ENCODE peak calls at places on chromosomes 11 and 22, in seven cellular contexts. One of them, this sample, is unnamed.

GRCh38 chr22:41772198-41772597 is 28.3 kb upstream of the CCDC134 start:
- DNase-seq in cardiac muscle cell: no peak
- DNase-seq in cardiac fibroblast: no peak
- DNase-seq in HCT116: no peak
- DNase-seq in pancreas: no peak
- DNase-seq in thyroid gland: no peak
- DNase-seq in AG10803: no peak
- DNase-seq in this sample: no peak

GRCh38 chr11:92332986-92333385 is 108.4 kb downstream of the FAT3 start:
- DNase-seq in cardiac muscle cell: no peak
- DNase-seq in cardiac fibroblast: peak
- DNase-seq in HCT116: no peak
- DNase-seq in pancreas: no peak
- DNase-seq in thyroid gland: no peak
- DNase-seq in AG10803: peak
- DNase-seq in this sample: no peak

GRCh38 chr11:64870176-64870892 is 8.1 kb downstream of the EHD1 start:
- DNase-seq in cardiac muscle cell: peak
- DNase-seq in cardiac fibroblast: peak
- DNase-seq in HCT116: no peak
- DNase-seq in pancreas: no peak
- DNase-seq in thyroid gland: no peak
- DNase-seq in AG10803: peak
- DNase-seq in this sample: no peak

GRCh38 chr22:25102722-25103121 is 96.9 kb upstream of the CRYBB3 start:
- DNase-seq in cardiac muscle cell: no peak
- DNase-seq in cardiac fibroblast: no peak
- DNase-seq in HCT116: no peak
- DNase-seq in pancreas: no peak
- DNase-seq in thyroid gland: no peak
- DNase-seq in AG10803: no peak
- DNase-seq in this sample: no peak

GRCh38 chr11:134506046-134506445 is 94.0 kb upstream of the B3GAT1 start:
- DNase-seq in cardiac muscle cell: no peak
- DNase-seq in cardiac fibroblast: no peak
- DNase-seq in HCT116: no peak
- DNase-seq in pancreas: no peak
- DNase-seq in thyroid gland: no peak
- DNase-seq in AG10803: no peak
- DNase-seq in this sample: no peak

GRCh38 chr11:105139669-105140068 is at the start of gene CARD18:
- DNase-seq in cardiac muscle cell: no peak
- DNase-seq in cardiac fibroblast: no peak
- DNase-seq in HCT116: no peak
- DNase-seq in pancreas: no peak
- DNase-seq in thyroid gland: no peak
- DNase-seq in AG10803: no peak
- DNase-seq in this sample: no peak

GRCh38 chr11:9943346-9944110 is 279.7 kb downstream of the SWAP70 start:
- DNase-seq in cardiac muscle cell: peak
- DNase-seq in cardiac fibroblast: peak
- DNase-seq in HCT116: no peak
- DNase-seq in pancreas: no peak
- DNase-seq in thyroid gland: no peak
- DNase-seq in AG10803: peak
- DNase-seq in this sample: no peak

GRCh38 chr11:3224730-3225098 is 6.1 kb upstream of the MRGPRG start:
- DNase-seq in cardiac muscle cell: no peak
- DNase-seq in cardiac fibroblast: no peak
- DNase-seq in HCT116: no peak
- DNase-seq in pancreas: no peak
- DNase-seq in thyroid gland: no peak
- DNase-seq in AG10803: no peak
- DNase-seq in this sample: no peak

GRCh38 chr11:126891556-126892217 is 108.9 kb downstream of the KIRREL3 start:
- DNase-seq in cardiac muscle cell: peak
- DNase-seq in cardiac fibroblast: peak
- DNase-seq in HCT116: no peak
- DNase-seq in pancreas: no peak
- DNase-seq in thyroid gland: no peak
- DNase-seq in AG10803: peak
- DNase-seq in this sample: no peak

GRCh38 chr22:19586922-19587684 is 62.9 kb upstream of the CLDN5 start:
- DNase-seq in cardiac muscle cell: no peak
- DNase-seq in cardiac fibroblast: no peak
- DNase-seq in HCT116: no peak
- DNase-seq in pancreas: no peak
- DNase-seq in thyroid gland: peak
- DNase-seq in AG10803: no peak
- DNase-seq in this sample: no peak
- TF ChIP-seq CTCF in cardiac muscle cell: no peak
- TF ChIP-seq CTCF in cardiac fibroblast: no peak
- TF ChIP-seq CTCF in HCT116: no peak
- TF ChIP-seq CTCF in pancreas: no peak
- TF ChIP-seq CTCF in thyroid gland: no peak
- TF ChIP-seq CTCF in AG10803: no peak
- TF ChIP-seq CTCF in this sample: no peak

DNA sequence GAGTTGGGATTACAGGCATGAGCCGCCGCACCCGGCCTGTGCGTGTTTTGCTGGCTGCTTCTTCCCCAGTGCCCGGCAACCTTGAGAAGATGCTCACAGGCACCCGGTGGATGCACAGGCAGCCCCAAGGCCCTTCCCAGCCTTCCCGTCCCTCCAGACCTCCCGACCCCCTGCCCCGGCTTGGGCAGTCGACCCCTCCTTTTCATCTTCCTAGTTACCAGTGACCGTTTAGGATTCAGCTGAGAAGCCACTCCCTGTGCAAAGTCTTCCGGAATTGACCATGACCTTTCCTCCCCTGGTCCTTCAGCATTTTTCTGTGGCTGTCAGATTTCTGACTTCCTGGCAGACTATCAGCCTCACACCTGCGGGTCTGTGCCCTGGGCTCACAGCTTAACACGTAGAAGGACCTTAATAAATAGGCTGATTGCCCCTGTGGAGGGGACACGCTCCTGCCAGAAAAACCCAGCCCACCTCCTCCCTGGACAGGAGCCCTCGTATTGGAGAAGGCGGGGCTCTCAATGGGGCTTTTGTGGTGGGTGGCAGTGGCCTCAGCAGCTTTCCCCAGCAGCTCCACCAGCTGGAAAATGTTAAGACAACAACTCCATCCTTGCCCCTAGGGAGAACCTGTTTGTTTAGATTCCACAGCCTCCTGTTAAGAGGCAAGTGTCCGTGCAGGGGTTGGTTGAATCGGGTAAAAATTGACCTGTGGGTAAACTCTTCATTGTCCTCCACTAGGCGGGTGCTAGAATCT is 10.4 kb upstream of the ANO1 start:
- DNase-seq in cardiac muscle cell: no peak
- DNase-seq in cardiac fibroblast: no peak
- DNase-seq in HCT116: peak
- DNase-seq in pancreas: no peak
- DNase-seq in thyroid gland: peak
- DNase-seq in AG10803: no peak
- DNase-seq in this sample: peak
- TF ChIP-seq CTCF in cardiac muscle cell: no peak
- TF ChIP-seq CTCF in cardiac fibroblast: no peak
- TF ChIP-seq CTCF in HCT116: peak
- TF ChIP-seq CTCF in pancreas: no peak
- TF ChIP-seq CTCF in thyroid gland: peak
- TF ChIP-seq CTCF in AG10803: no peak
- TF ChIP-seq CTCF in this sample: no peak

DNA sequence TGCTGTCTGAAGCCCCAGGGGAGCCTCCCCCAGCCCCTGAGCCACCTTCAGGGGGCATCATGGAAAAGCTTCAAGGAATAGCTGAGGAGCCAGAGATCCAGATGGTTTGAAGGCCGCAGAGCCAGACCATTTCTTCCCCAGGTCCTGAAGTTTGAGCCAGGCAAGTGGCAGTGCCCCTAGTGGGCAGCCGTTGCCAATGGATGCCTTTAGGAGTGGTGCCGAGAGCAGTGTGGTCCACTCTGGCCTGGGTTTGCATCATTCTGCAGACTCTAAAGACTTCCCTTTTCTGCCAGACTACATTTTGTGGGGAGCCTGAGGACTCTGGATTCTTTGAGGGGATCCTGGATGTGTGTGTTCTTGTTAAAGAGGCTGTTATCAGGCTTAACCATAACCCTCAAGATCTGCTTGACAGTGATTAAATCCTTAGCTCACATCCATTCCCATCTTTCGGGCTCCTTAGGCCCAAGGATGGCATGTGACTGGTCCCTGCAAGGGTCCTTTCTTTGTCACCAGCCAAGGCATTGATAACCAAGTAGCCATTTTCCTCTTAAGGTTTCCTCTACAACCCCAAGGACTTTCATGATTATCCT is 13.1 kb downstream of the HINFP start:
- DNase-seq in cardiac muscle cell: no peak
- DNase-seq in cardiac fibroblast: no peak
- DNase-seq in HCT116: no peak
- DNase-seq in pancreas: peak
- DNase-seq in thyroid gland: peak
- DNase-seq in AG10803: no peak
- DNase-seq in this sample: no peak
- TF ChIP-seq CTCF in cardiac muscle cell: peak
- TF ChIP-seq CTCF in cardiac fibroblast: peak
- TF ChIP-seq CTCF in HCT116: peak
- TF ChIP-seq CTCF in pancreas: peak
- TF ChIP-seq CTCF in thyroid gland: no peak
- TF ChIP-seq CTCF in AG10803: peak
- TF ChIP-seq CTCF in this sample: peak

DNA sequence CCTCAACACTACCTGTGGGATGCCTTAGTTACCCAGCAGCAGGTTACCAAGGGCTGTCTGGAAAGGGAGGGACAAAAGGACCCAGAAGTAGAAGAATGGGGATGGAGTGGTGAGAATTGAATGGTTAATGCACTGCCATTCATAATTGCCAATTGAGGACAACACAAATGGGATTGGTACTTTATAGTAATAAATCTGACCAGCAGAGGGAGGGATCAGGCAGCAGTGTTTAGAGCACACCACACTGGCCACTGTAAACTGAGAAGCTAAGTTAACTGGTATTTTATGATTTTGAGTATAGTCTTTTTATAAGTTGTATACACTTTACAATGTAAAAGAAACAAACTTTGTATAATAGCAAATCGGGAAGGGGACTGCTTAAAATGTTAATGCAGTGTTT is 10.7 kb downstream of the TBRG1 start:
- DNase-seq in cardiac muscle cell: peak
- DNase-seq in cardiac fibroblast: peak
- DNase-seq in HCT116: no peak
- DNase-seq in pancreas: no peak
- DNase-seq in thyroid gland: no peak
- DNase-seq in AG10803: no peak
- DNase-seq in this sample: no peak
- TF ChIP-seq CTCF in cardiac muscle cell: peak
- TF ChIP-seq CTCF in cardiac fibroblast: peak
- TF ChIP-seq CTCF in HCT116: peak
- TF ChIP-seq CTCF in pancreas: no peak
- TF ChIP-seq CTCF in thyroid gland: no peak
- TF ChIP-seq CTCF in AG10803: peak
- TF ChIP-seq CTCF in this sample: peak

GRCh38 chr22:43338766-43339345 is 4.3 kb downstream of the SCUBE1 start:
- DNase-seq in cardiac muscle cell: no peak
- DNase-seq in cardiac fibroblast: no peak
- DNase-seq in HCT116: no peak
- DNase-seq in pancreas: no peak
- DNase-seq in thyroid gland: no peak
- DNase-seq in AG10803: no peak
- DNase-seq in this sample: no peak
- TF ChIP-seq CTCF in cardiac muscle cell: no peak
- TF ChIP-seq CTCF in cardiac fibroblast: no peak
- TF ChIP-seq CTCF in HCT116: no peak
- TF ChIP-seq CTCF in pancreas: no peak
- TF ChIP-seq CTCF in thyroid gland: no peak
- TF ChIP-seq CTCF in AG10803: no peak
- TF ChIP-seq CTCF in this sample: no peak

GRCh38 chr11:31236052-31236652 is 133.4 kb downstream of the DCDC1 start:
- DNase-seq in cardiac muscle cell: peak
- DNase-seq in cardiac fibroblast: peak
- DNase-seq in HCT116: peak
- DNase-seq in pancreas: no peak
- DNase-seq in thyroid gland: no peak
- DNase-seq in AG10803: no peak
- DNase-seq in this sample: no peak
- TF ChIP-seq CTCF in cardiac muscle cell: peak
- TF ChIP-seq CTCF in cardiac fibroblast: peak
- TF ChIP-seq CTCF in HCT116: peak
- TF ChIP-seq CTCF in pancreas: no peak
- TF ChIP-seq CTCF in thyroid gland: no peak
- TF ChIP-seq CTCF in AG10803: peak
- TF ChIP-seq CTCF in this sample: peak

GRCh38 chr22:17217179-17217578 is 2.1 kb downstream of the ADA2 start:
- DNase-seq in cardiac muscle cell: no peak
- DNase-seq in cardiac fibroblast: no peak
- DNase-seq in HCT116: no peak
- DNase-seq in pancreas: no peak
- DNase-seq in thyroid gland: no peak
- DNase-seq in AG10803: no peak
- DNase-seq in this sample: no peak
- TF ChIP-seq CTCF in cardiac muscle cell: no peak
- TF ChIP-seq CTCF in cardiac fibroblast: no peak
- TF ChIP-seq CTCF in HCT116: no peak
- TF ChIP-seq CTCF in pancreas: no peak
- TF ChIP-seq CTCF in thyroid gland: no peak
- TF ChIP-seq CTCF in AG10803: no peak
- TF ChIP-seq CTCF in this sample: no peak

GRCh38 chr11:11478687-11479086 is 125.6 kb upstream of the CSNK2A3 start:
- DNase-seq in cardiac muscle cell: no peak
- DNase-seq in cardiac fibroblast: no peak
- DNase-seq in HCT116: no peak
- DNase-seq in pancreas: no peak
- DNase-seq in thyroid gland: no peak
- DNase-seq in AG10803: no peak
- DNase-seq in this sample: no peak
- TF ChIP-seq CTCF in cardiac muscle cell: no peak
- TF ChIP-seq CTCF in cardiac fibroblast: no peak
- TF ChIP-seq CTCF in HCT116: peak
- TF ChIP-seq CTCF in pancreas: no peak
- TF ChIP-seq CTCF in thyroid gland: no peak
- TF ChIP-seq CTCF in AG10803: no peak
- TF ChIP-seq CTCF in this sample: no peak

This sample was measured in RWPE2.